ENCODE peak calls at places on chromosome 4, in five cellular contexts. E is IMR-90, B is NCI-H1092, F is activated T-cell treated with anti-CD3 and anti-CD28 coated beads for 1 hour, M is T-helper 1 cell. L is an unnamed sample.

GRCh38 chr4:90425893-90426292 is 298.7 kb downstream of the CCSER1 start:
- DNase-seq in F (no peak), M (no peak), E (no peak), B (no peak), L (no peak)

GRCh38 chr4:155807021-155807420 is 48.2 kb downstream of the GUCY1B1 start:
- DNase-seq in E (peak), M (no peak), F (no peak), B (no peak), L (no peak)

GRCh38 chr4:184856277-184856609 is 30.5 kb upstream of the ACSL1 start:
- DNase-seq in B (no peak), M (no peak), E (no peak), F (no peak), L (no peak)

GRCh38 chr4:5307928-5308327 is 256.6 kb downstream of the STK32B start:
- DNase-seq in F (no peak), B (no peak), M (no peak), E (no peak), L (no peak)

GRCh38 chr4:133147365-133147821 is 1.7 kb upstream of the PCDH10 start:
- DNase-seq in M (no peak), F (no peak), B (no peak), E (no peak), L (no peak)

GRCh38 chr4:26105815-26106699 is 192.0 kb downstream of the SMIM20 start:
- DNase-seq in F (no peak), B (no peak), E (peak), M (no peak), L (no peak)

GRCh38 chr4:78155616-78156105 is 98.5 kb downstream of the FRAS1 start:
- DNase-seq in F (no peak), E (no peak), B (no peak), M (no peak), L (no peak)

GRCh38 chr4:22430626-22431025 is 85.2 kb downstream of the ADGRA3 start:
- DNase-seq in M (no peak), F (no peak), B (no peak), E (no peak), L (no peak)

GRCh38 chr4:113872426-113873260 is 106.8 kb downstream of the ARSJ start:
- DNase-seq in E (peak), M (no peak), F (no peak), B (no peak), L (no peak)

GRCh38 chr4:173477016-173477415 is 53.0 kb downstream of the HAND2 start:
- DNase-seq in M (no peak), F (no peak), B (no peak), E (no peak), L (no peak)

GRCh38 chr4:79604152-79604551 is 196.1 kb upstream of the GK2 start:
- DNase-seq in F (no peak), B (no peak), E (no peak), M (no peak), L (no peak)

GRCh38 chr4:143514432-143514831 is 930 bp downstream of the SMARCA5 start:
- DNase-seq in M (no peak), F (no peak), E (peak), B (peak), L (no peak)

GRCh38 chr4:54384563-54384962 is 155.5 kb downstream of the PDGFRA start:
- DNase-seq in M (no peak), B (peak), E (peak), F (no peak), L (no peak)

GRCh38 chr4:76233534-76233933 is 18.0 kb upstream of the FAM47E start:
- DNase-seq in E (no peak), F (no peak), B (no peak), M (no peak), L (no peak)

GRCh38 chr4:616911-617643 is 8.3 kb upstream of the PDE6B start:
- DNase-seq in M (no peak), E (no peak), B (no peak), F (no peak), L (no peak)

GRCh38 chr4:156829194-156829593 is 142.4 kb downstream of the PDGFC start:
- DNase-seq in B (no peak), M (no peak), F (no peak), E (peak), L (no peak)

GRCh38 chr4:107348188-107348872 is 312.2 kb upstream of the DKK2 start:
- DNase-seq in M (no peak), E (no peak), F (no peak), B (no peak), L (no peak)

GRCh38 chr4:185424905-185425599 is 712 bp downstream of the UFSP2 start:
- DNase-seq in M (no peak), B (no peak), F (no peak), E (peak), L (no peak)

GRCh38 chr4:147799986-147800555 is 68.2 kb downstream of the ARHGAP10 start:
- DNase-seq in F (peak), E (no peak), B (no peak), M (peak), L (peak)

GRCh38 chr4:119733431-119733830 is 104.8 kb upstream of the PDE5A start:
- DNase-seq in F (no peak), M (no peak), B (no peak), E (peak), L (no peak)

GRCh38 chr4:2731907-2732314 is 24.2 kb downstream of the TNIP2 start:
- DNase-seq in M (no peak), E (no peak), F (no peak), B (no peak), L (no peak)

GRCh38 chr4:23962462-23962861 is 72.6 kb upstream of the PPARGC1A start:
- DNase-seq in E (no peak), M (no peak), F (no peak), B (no peak), L (no peak)

GRCh38 chr4:37675587-37676290 is 10.4 kb downstream of the RELL1 start:
- DNase-seq in B (no peak), E (no peak), F (no peak), M (no peak), L (no peak)

GRCh38 chr4:6524436-6524835 is 50.6 kb upstream of the MAN2B2 start:
- DNase-seq in B (no peak), E (no peak), F (no peak), M (no peak), L (no peak)

GRCh38 chr4:31261632-31262031 is 541.5 kb downstream of the PCDH7 start:
- DNase-seq in E (no peak), F (no peak), B (no peak), M (no peak), L (no peak)

GRCh38 chr4:5500165-5500564 is 208.2 kb downstream of the EVC2 start:
- DNase-seq in B (no peak), M (no peak), E (peak), F (no peak), L (no peak)

GRCh38 chr4:74038161-74039064 is at the start of gene CXCL3:
- DNase-seq in E (peak), F (peak), M (no peak), B (no peak), L (no peak)

GRCh38 chr4:15989431-15989830 is 26.5 kb upstream of the FGFBP2 start:
- DNase-seq in M (no peak), F (no peak), B (no peak), E (no peak), L (no peak)

GRCh38 chr4:38424171-38424871 is 239.7 kb upstream of the KLF3 start:
- DNase-seq in B (no peak), E (no peak), F (no peak), M (no peak), L (no peak)

GRCh38 chr4:75916091-75916661 is 13.9 kb upstream of the PPEF2 start:
- DNase-seq in F (no peak), E (peak), M (no peak), B (no peak), L (no peak)

GRCh38 chr4:109952612-109953011 is 39.9 kb downstream of the EGF start:
- DNase-seq in M (no peak), F (no peak), E (no peak), B (no peak), L (no peak)

GRCh38 chr4:80475236-80475635 is 139.7 kb downstream of the CFAP299 start:
- DNase-seq in E (no peak), F (no peak), B (no peak), M (no peak), L (no peak)

GRCh38 chr4:108762559-108763225 is at the start of gene ETNPPL:
- DNase-seq in E (no peak), M (no peak), F (no peak), B (no peak), L (no peak)

GRCh38 chr4:93384897-93385296 is 443.7 kb upstream of the ATOH1 start:
- DNase-seq in F (no peak), B (no peak), M (no peak), E (peak), L (no peak)

GRCh38 chr4:63717384-63717783 is 691.9 kb downstream of the TECRL start:
- DNase-seq in F (no peak), B (no peak), E (no peak), M (no peak), L (no peak)

GRCh38 chr4:107034091-107034698 is 1.9 kb downstream of the DKK2 start:
- DNase-seq in F (no peak), M (no peak), B (no peak), E (no peak), L (no peak)

GRCh38 chr4:174423257-174423944 is 98.9 kb downstream of the HPGD start:
- DNase-seq in B (no peak), F (no peak), E (peak), M (no peak), L (no peak)

GRCh38 chr4:151541438-151542071 is 132.6 kb downstream of the FHIP1A start:
- DNase-seq in F (no peak), E (peak), B (peak), M (no peak), L (no peak)